ENCODE peak calls at places on chromosomes 4 and X, in eight cellular contexts. One of them, this sample, is unnamed.

GRCh38 chr4:172892300-172892699 is 276.3 kb upstream of the GALNT7 start:
- DNase-seq in naive thymus-derived CD4-positive, alpha-beta T cell: no peak
- DNase-seq in kidney: no peak
- DNase-seq in effector memory CD8-positive, alpha-beta T cell: no peak
- DNase-seq in endothelial cell: peak; percentile 14
- DNase-seq in HFFc6: no peak
- DNase-seq in type B pancreatic cell: no peak
- DNase-seq in neural progenitor cell: peak; percentile 15
- DNase-seq in this sample: no peak

GRCh38 chrX:103441878-103442535 is 65.7 kb downstream of the BEX3 start:
- DNase-seq in naive thymus-derived CD4-positive, alpha-beta T cell: no peak
- DNase-seq in kidney: no peak
- DNase-seq in effector memory CD8-positive, alpha-beta T cell: no peak
- DNase-seq in endothelial cell: no peak
- DNase-seq in HFFc6: no peak
- DNase-seq in type B pancreatic cell: no peak
- DNase-seq in neural progenitor cell: no peak
- DNase-seq in this sample: no peak

GRCh38 chr4:76969941-76970529 is 20.5 kb downstream of the SEPTIN11 start:
- DNase-seq in naive thymus-derived CD4-positive, alpha-beta T cell: no peak
- DNase-seq in kidney: no peak
- DNase-seq in effector memory CD8-positive, alpha-beta T cell: no peak
- DNase-seq in endothelial cell: no peak
- DNase-seq in HFFc6: no peak
- DNase-seq in type B pancreatic cell: no peak
- DNase-seq in neural progenitor cell: peak; percentile 48
- DNase-seq in this sample: no peak

GRCh38 chr4:142379277-142380051 is 466.6 kb downstream of the INPP4B start:
- DNase-seq in naive thymus-derived CD4-positive, alpha-beta T cell: no peak
- DNase-seq in kidney: no peak
- DNase-seq in effector memory CD8-positive, alpha-beta T cell: no peak
- DNase-seq in endothelial cell: no peak
- DNase-seq in HFFc6: peak; percentile 95
- DNase-seq in type B pancreatic cell: no peak
- DNase-seq in neural progenitor cell: no peak
- DNase-seq in this sample: no peak

GRCh38 chrX:131778269-131779218 is 234.7 kb downstream of the OR13H1 start:
- DNase-seq in naive thymus-derived CD4-positive, alpha-beta T cell: peak; percentile 83
- DNase-seq in kidney: no peak
- DNase-seq in effector memory CD8-positive, alpha-beta T cell: no peak
- DNase-seq in endothelial cell: no peak
- DNase-seq in HFFc6: no peak
- DNase-seq in type B pancreatic cell: no peak
- DNase-seq in neural progenitor cell: no peak
- DNase-seq in this sample: no peak

GRCh38 chr4:159227378-159227777 is 124.5 kb downstream of the RAPGEF2 start:
- DNase-seq in naive thymus-derived CD4-positive, alpha-beta T cell: no peak
- DNase-seq in kidney: no peak
- DNase-seq in effector memory CD8-positive, alpha-beta T cell: no peak
- DNase-seq in endothelial cell: no peak
- DNase-seq in HFFc6: no peak
- DNase-seq in type B pancreatic cell: no peak
- DNase-seq in neural progenitor cell: no peak
- DNase-seq in this sample: no peak

GRCh38 chr4:165474784-165475705 is 96.2 kb downstream of the CPE start:
- DNase-seq in naive thymus-derived CD4-positive, alpha-beta T cell: no peak
- DNase-seq in kidney: no peak
- DNase-seq in effector memory CD8-positive, alpha-beta T cell: no peak
- DNase-seq in endothelial cell: no peak
- DNase-seq in HFFc6: no peak
- DNase-seq in type B pancreatic cell: no peak
- DNase-seq in neural progenitor cell: no peak
- DNase-seq in this sample: no peak

GRCh38 chr4:2281575-2282343 is 19.9 kb upstream of the MXD4 start:
- DNase-seq in naive thymus-derived CD4-positive, alpha-beta T cell: peak; percentile 94
- DNase-seq in kidney: peak; percentile 62
- DNase-seq in effector memory CD8-positive, alpha-beta T cell: peak; percentile 86
- DNase-seq in endothelial cell: no peak
- DNase-seq in HFFc6: no peak
- DNase-seq in type B pancreatic cell: no peak
- DNase-seq in neural progenitor cell: no peak
- DNase-seq in this sample: peak; percentile 46

GRCh38 chr4:119314356-119314755 is 7.6 kb downstream of the FABP2 start:
- DNase-seq in naive thymus-derived CD4-positive, alpha-beta T cell: peak; percentile 66
- DNase-seq in kidney: no peak
- DNase-seq in effector memory CD8-positive, alpha-beta T cell: no peak
- DNase-seq in endothelial cell: peak; percentile 28
- DNase-seq in HFFc6: peak; percentile 54
- DNase-seq in type B pancreatic cell: no peak
- DNase-seq in neural progenitor cell: peak; percentile 68
- DNase-seq in this sample: no peak